ENCODE peak calls at places on chromosomes 11 and 22, in eight cellular contexts. One of them, this sample, is unnamed.

GRCh38 chr11:72217856-72218745 is 1.5 kb downstream of the FOLR2 start:
- DNase-seq in breast epithelium: no peak
- DNase-seq in M059J: no peak
- DNase-seq in activated naive CD4-positive, alpha-beta T cell: no peak
- DNase-seq in adrenal gland: peak
- DNase-seq in HEK293T: no peak
- DNase-seq in effector memory CD8-positive, alpha-beta T cell: no peak
- DNase-seq in mucosa of descending colon: no peak
- DNase-seq in this sample: no peak

GRCh38 chr22:30490399-30490798 is 15.1 kb downstream of the SEC14L4 start:
- DNase-seq in HEK293T: peak
- DNase-seq in mucosa of descending colon: no peak
- DNase-seq in breast epithelium: no peak
- DNase-seq in adrenal gland: no peak
- DNase-seq in M059J: no peak
- DNase-seq in effector memory CD8-positive, alpha-beta T cell: no peak
- DNase-seq in activated naive CD4-positive, alpha-beta T cell: no peak
- DNase-seq in this sample: no peak

GRCh38 chr22:49048591-49048990 is 779.1 kb downstream of the BRD1 start:
- DNase-seq in mucosa of descending colon: no peak
- DNase-seq in activated naive CD4-positive, alpha-beta T cell: no peak
- DNase-seq in adrenal gland: no peak
- DNase-seq in M059J: no peak
- DNase-seq in HEK293T: no peak
- DNase-seq in effector memory CD8-positive, alpha-beta T cell: no peak
- DNase-seq in breast epithelium: no peak
- DNase-seq in this sample: no peak

GRCh38 chr11:64086263-64086938 is 50.7 kb downstream of the FLRT1 start:
- DNase-seq in HEK293T: no peak
- DNase-seq in adrenal gland: no peak
- DNase-seq in breast epithelium: peak
- DNase-seq in activated naive CD4-positive, alpha-beta T cell: no peak
- DNase-seq in effector memory CD8-positive, alpha-beta T cell: no peak
- DNase-seq in mucosa of descending colon: no peak
- DNase-seq in M059J: no peak
- DNase-seq in this sample: no peak

GRCh38 chr22:23398701-23399366 is 181.3 kb downstream of the IGLL1 start:
- DNase-seq in adrenal gland: no peak
- DNase-seq in M059J: no peak
- DNase-seq in breast epithelium: no peak
- DNase-seq in effector memory CD8-positive, alpha-beta T cell: no peak
- DNase-seq in activated naive CD4-positive, alpha-beta T cell: no peak
- DNase-seq in HEK293T: no peak
- DNase-seq in mucosa of descending colon: no peak
- DNase-seq in this sample: no peak

GRCh38 chr11:20608938-20609337 is 9.5 kb downstream of the SLC6A5 start:
- DNase-seq in M059J: no peak
- DNase-seq in activated naive CD4-positive, alpha-beta T cell: no peak
- DNase-seq in adrenal gland: no peak
- DNase-seq in breast epithelium: no peak
- DNase-seq in HEK293T: no peak
- DNase-seq in effector memory CD8-positive, alpha-beta T cell: no peak
- DNase-seq in mucosa of descending colon: no peak
- DNase-seq in this sample: no peak

GRCh38 chr11:123272565-123272964 is 77.5 kb upstream of the CLMP start:
- DNase-seq in breast epithelium: no peak
- DNase-seq in effector memory CD8-positive, alpha-beta T cell: no peak
- DNase-seq in activated naive CD4-positive, alpha-beta T cell: no peak
- DNase-seq in HEK293T: no peak
- DNase-seq in M059J: peak
- DNase-seq in mucosa of descending colon: no peak
- DNase-seq in adrenal gland: no peak
- DNase-seq in this sample: no peak

GRCh38 chr11:123193742-123194141 is 1.3 kb downstream of the CLMP start:
- DNase-seq in adrenal gland: no peak
- DNase-seq in mucosa of descending colon: no peak
- DNase-seq in effector memory CD8-positive, alpha-beta T cell: no peak
- DNase-seq in breast epithelium: no peak
- DNase-seq in M059J: no peak
- DNase-seq in HEK293T: no peak
- DNase-seq in activated naive CD4-positive, alpha-beta T cell: no peak
- DNase-seq in this sample: no peak

GRCh38 chr11:119081682-119082081 is 3.0 kb upstream of the HMBS start:
- DNase-seq in M059J: no peak
- DNase-seq in HEK293T: no peak
- DNase-seq in activated naive CD4-positive, alpha-beta T cell: no peak
- DNase-seq in mucosa of descending colon: no peak
- DNase-seq in adrenal gland: no peak
- DNase-seq in breast epithelium: no peak
- DNase-seq in effector memory CD8-positive, alpha-beta T cell: no peak
- DNase-seq in this sample: no peak

GRCh38 chr11:34208266-34209135 is 103.1 kb downstream of the NAT10 start:
- DNase-seq in effector memory CD8-positive, alpha-beta T cell: no peak
- DNase-seq in breast epithelium: no peak
- DNase-seq in adrenal gland: no peak
- DNase-seq in mucosa of descending colon: no peak
- DNase-seq in activated naive CD4-positive, alpha-beta T cell: no peak
- DNase-seq in M059J: peak
- DNase-seq in HEK293T: no peak
- DNase-seq in this sample: no peak

GRCh38 chr11:119529063-119529845 is 106.3 kb upstream of the THY1 start:
- DNase-seq in adrenal gland: no peak
- DNase-seq in breast epithelium: no peak
- DNase-seq in M059J: no peak
- DNase-seq in HEK293T: no peak
- DNase-seq in effector memory CD8-positive, alpha-beta T cell: no peak
- DNase-seq in mucosa of descending colon: no peak
- DNase-seq in activated naive CD4-positive, alpha-beta T cell: no peak
- DNase-seq in this sample: no peak

This sample was measured in Peyer's patch.